ENCODE peak calls at places on chromosomes 3 and 15, in nine cellular contexts. Z is spleen, F is tibial artery, Y is hepatocyte, I is adrenal gland, C is fibroblast of lung, X is GM23248, S is breast epithelium, T is esophagus squamous epithelium. N is an unnamed sample.

GRCh38 chr15:99873451-99873850 is 140.2 kb upstream of the LYSMD4 start:
- DNase-seq in Z (no peak), F (no peak), Y (no peak), I (no peak), C (no peak), X (no peak), S (no peak), T (no peak), N (no peak)

GRCh38 chr3:127822166-127822835 is at the start of gene MGLL:
- DNase-seq in Z (peak; percentile 82), F (peak; percentile 53), Y (peak; percentile 60), I (peak; percentile 21), C (peak; percentile 44), X (peak; percentile 65), S (no peak), T (no peak), N (peak; percentile 89)

GRCh38 chr3:187368251-187368733 is at the start of gene RTP4:
- DNase-seq in Z (no peak), F (no peak), Y (peak; percentile 24), I (peak; percentile 30), C (peak; percentile 6), X (peak; percentile 72), S (no peak), T (no peak), N (no peak)

GRCh38 chr3:192851821-192852352 is 65.8 kb downstream of the MB21D2 start:
- DNase-seq in Z (no peak), F (peak; percentile 71), Y (peak; percentile 60), I (peak; percentile 87), C (peak; percentile 80), X (peak; percentile 74), S (peak; percentile 93), T (no peak), N (peak; percentile 56)

GRCh38 chr15:99749386-99749785 is 16.1 kb upstream of the LYSMD4 start:
- DNase-seq in Z (no peak), F (no peak), Y (no peak), I (no peak), C (no peak), X (peak; percentile 30), S (no peak), T (no peak), N (no peak)

GRCh38 chr15:79602731-79603130 is 170.6 kb downstream of the MINAR1 start:
- DNase-seq in Z (no peak), F (no peak), Y (no peak), I (no peak), C (no peak), X (no peak), S (no peak), T (no peak), N (no peak)

GRCh38 chr15:88987951-88988671 is 74.9 kb upstream of the MFGE8 start:
- DNase-seq in Z (no peak), F (no peak), Y (no peak), I (no peak), C (no peak), X (peak; percentile 69), S (no peak), T (no peak), N (no peak)

GRCh38 chr15:90916461-90916860 is 13.4 kb downstream of the MAN2A2 start:
- DNase-seq in Z (peak; percentile 67), F (no peak), Y (no peak), I (no peak), C (no peak), X (no peak), S (no peak), T (no peak), N (no peak)

GRCh38 chr3:65914032-65914739 is 124.5 kb downstream of the MAGI1 start:
- DNase-seq in Z (no peak), F (no peak), Y (no peak), I (no peak), C (peak; percentile 19), X (no peak), S (no peak), T (no peak), N (no peak)

GRCh38 chr15:88115529-88116152 is 140.9 kb downstream of the NTRK3 start:
- DNase-seq in Z (no peak), F (no peak), Y (peak; percentile 18), I (no peak), C (no peak), X (no peak), S (no peak), T (no peak), N (no peak)

GRCh38 chr3:161851941-161852566 is 355.4 kb downstream of the OTOL1 start:
- DNase-seq in Z (no peak), F (peak; percentile 40), Y (peak; percentile 49), I (peak; percentile 19), C (peak; percentile 44), X (peak; percentile 60), S (no peak), T (no peak), N (no peak)

GRCh38 chr3:67083277-67083676 is 85.2 kb downstream of the KBTBD8 start:
- DNase-seq in Z (peak; percentile 57), F (no peak), Y (no peak), I (no peak), C (peak; percentile 12), X (peak; percentile 3), S (no peak), T (no peak), N (no peak)

GRCh38 chr15:25090073-25090733 is 135.4 kb downstream of the SNRPN start:
- DNase-seq in Z (peak; percentile 51), F (no peak), Y (no peak), I (no peak), C (no peak), X (no peak), S (no peak), T (no peak), N (no peak)
- H3K9me3 ChIP-seq in Z (peaks cover 100% of the 10 kb centered on the region), F (peaks cover 93% of the 10 kb centered on the region), Y (peaks cover 3% of the 10 kb centered on the region), I (no peaks in the 10 kb centered on the region), C (peaks cover 2% of the 10 kb centered on the region), X (no peaks in the 10 kb centered on the region), S (peaks cover 91% of the 10 kb centered on the region), T (peaks cover 5% of the 10 kb centered on the region), N (no peaks in the 10 kb centered on the region)

GRCh38 chr15:25207369-25207768 is 231.5 kb downstream of the UBE3A start:
- DNase-seq in Z (no peak), F (no peak), Y (no peak), I (no peak), C (no peak), X (no peak), S (no peak), T (no peak), N (no peak)
- H3K9me3 ChIP-seq in Z (peaks cover 100% of the 10 kb centered on the region), F (peaks cover 28% of the 10 kb centered on the region), Y (no peaks in the 10 kb centered on the region), I (no peaks in the 10 kb centered on the region), C (no peaks in the 10 kb centered on the region), X (no peaks in the 10 kb centered on the region), S (peaks cover 33% of the 10 kb centered on the region), T (no peaks in the 10 kb centered on the region), N (peaks cover 99% of the 10 kb centered on the region)

GRCh38 chr3:37248179-37248578 is 73.8 kb upstream of the LRRFIP2 start:
- DNase-seq in Z (no peak), F (no peak), Y (no peak), I (no peak), C (no peak), X (no peak), S (no peak), T (no peak), N (no peak)
- H3K9me3 ChIP-seq in Z (no peaks in the 10 kb centered on the region), F (no peaks in the 10 kb centered on the region), Y (no peaks in the 10 kb centered on the region), I (no peaks in the 10 kb centered on the region), C (no peaks in the 10 kb centered on the region), X (no peaks in the 10 kb centered on the region), S (no peaks in the 10 kb centered on the region), T (no peaks in the 10 kb centered on the region), N (no peaks in the 10 kb centered on the region)

GRCh38 chr3:198106265-198106664 is 146.2 kb downstream of the LMLN start:
- DNase-seq in Z (no peak), F (no peak), Y (no peak), I (no peak), C (no peak), X (no peak), S (no peak), T (no peak), N (no peak)
- H3K9me3 ChIP-seq in Z (no peaks in the 10 kb centered on the region), F (no peaks in the 10 kb centered on the region), Y (no peaks in the 10 kb centered on the region), I (no peaks in the 10 kb centered on the region), C (no peaks in the 10 kb centered on the region), X (no peaks in the 10 kb centered on the region), S (no peaks in the 10 kb centered on the region), T (no peaks in the 10 kb centered on the region), N (no peaks in the 10 kb centered on the region)

DNA sequence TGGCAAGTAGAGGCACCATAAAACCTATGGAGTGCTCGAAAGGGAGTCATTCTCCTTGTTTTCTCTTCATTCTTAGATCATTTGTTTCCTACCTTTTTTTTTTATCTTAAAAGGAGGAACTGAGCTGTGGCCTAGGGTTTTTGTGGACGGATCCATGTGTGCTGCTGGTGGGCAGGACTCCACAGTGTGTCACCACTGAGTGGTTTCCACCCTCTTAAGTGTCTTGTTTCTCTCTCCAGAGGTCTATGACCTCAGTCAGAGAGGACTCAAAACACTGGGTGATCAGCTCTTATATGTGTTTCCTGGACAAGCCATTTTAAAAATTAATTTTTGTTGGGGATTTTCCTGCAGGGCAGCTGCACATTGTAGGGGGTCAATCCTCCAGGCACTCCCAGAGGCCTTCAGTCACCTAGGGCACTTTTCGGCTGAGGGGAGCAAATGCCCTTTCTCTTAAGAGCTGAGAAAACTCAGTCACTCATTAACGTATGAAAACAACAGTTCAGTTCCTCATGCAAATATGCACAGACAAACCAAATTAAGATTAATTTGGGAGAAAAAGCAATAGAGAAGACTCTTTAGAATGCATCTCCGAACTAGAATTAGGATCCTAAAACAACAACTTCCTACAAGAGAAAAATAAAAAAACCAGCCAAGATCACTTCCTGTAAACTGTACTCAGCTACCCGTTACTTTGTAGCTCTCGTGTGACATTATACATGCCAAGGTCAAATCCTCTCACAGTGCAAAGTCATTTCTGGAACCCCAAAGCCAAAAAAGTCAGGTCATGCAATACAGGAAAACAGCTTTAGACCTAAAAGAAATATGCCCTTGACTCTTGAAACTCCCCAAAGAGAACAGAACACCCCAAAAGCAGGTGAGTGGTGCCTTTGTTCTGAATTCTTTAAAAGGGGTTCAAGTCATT is 27.6 kb upstream of the FAM3D start:
- DNase-seq in Z (no peak), F (no peak), Y (no peak), I (no peak), C (no peak), X (no peak), S (no peak), T (no peak), N (no peak)
- H3K9me3 ChIP-seq in Z (peaks cover 20% of the 10 kb centered on the region), F (no peaks in the 10 kb centered on the region), Y (peaks cover 9% of the 10 kb centered on the region), I (no peaks in the 10 kb centered on the region), C (no peaks in the 10 kb centered on the region), X (no peaks in the 10 kb centered on the region), S (no peaks in the 10 kb centered on the region), T (no peaks in the 10 kb centered on the region), N (peaks cover 24% of the 10 kb centered on the region)

GRCh38 chr15:26453914-26454313 is 319.0 kb downstream of the GABRB3 start:
- DNase-seq in Z (no peak), F (no peak), Y (no peak), I (no peak), C (no peak), X (no peak), S (no peak), T (no peak), N (no peak)
- H3K9me3 ChIP-seq in Z (peaks cover 48% of the 10 kb centered on the region), F (no peaks in the 10 kb centered on the region), Y (no peaks in the 10 kb centered on the region), I (no peaks in the 10 kb centered on the region), C (no peaks in the 10 kb centered on the region), X (no peaks in the 10 kb centered on the region), S (peaks cover 5% of the 10 kb centered on the region), T (no peaks in the 10 kb centered on the region), N (no peaks in the 10 kb centered on the region)

GRCh38 chr15:25137013-25137412 is 182.2 kb downstream of the SNRPN start:
- DNase-seq in Z (no peak), F (no peak), Y (no peak), I (no peak), C (no peak), X (no peak), S (no peak), T (no peak), N (no peak)
- H3K9me3 ChIP-seq in Z (peaks cover 96% of the 10 kb centered on the region), F (no peaks in the 10 kb centered on the region), Y (no peaks in the 10 kb centered on the region), I (no peaks in the 10 kb centered on the region), C (no peaks in the 10 kb centered on the region), X (no peaks in the 10 kb centered on the region), S (no peaks in the 10 kb centered on the region), T (no peaks in the 10 kb centered on the region), N (peaks cover 71% of the 10 kb centered on the region)